ENCODE peak calls at places on chromosome 9, in four cellular contexts. T is CD4-positive, alpha-beta T cell; Z is CD8-positive, alpha-beta T cell; S is SHP77. J is an unnamed sample.

GRCh38 chr9:137434498-137435380 is 6.4 kb downstream of the ENTPD8 start:
- DNase-seq in S (no peak), Z (no peak), T (no peak), J (peak)

GRCh38 chr9:109449036-109449798 is 48.9 kb downstream of the PTPN3 start:
- DNase-seq in Z (no peak), S (no peak), T (no peak), J (no peak)

GRCh38 chr9:83327323-83327722 is 210.9 kb downstream of the FRMD3 start:
- DNase-seq in S (no peak), T (no peak), Z (no peak), J (no peak)

GRCh38 chr9:137181680-137182079 is 6.7 kb downstream of the ANAPC2 start:
- DNase-seq in S (no peak), Z (no peak), T (no peak), J (no peak)

GRCh38 chr9:91949946-91950664 is at the start of gene ROR2:
- DNase-seq in S (peak), T (no peak), Z (peak), J (peak)

GRCh38 chr9:110476251-110476650 is 103.3 kb downstream of the SVEP1 start:
- DNase-seq in T (no peak), Z (no peak), S (no peak), J (no peak)

GRCh38 chr9:135047521-135047920 is 39.9 kb upstream of the OLFM1 start:
- DNase-seq in Z (no peak), S (no peak), T (no peak), J (no peak)

GRCh38 chr9:34145165-34145564 is 18.7 kb upstream of the DCAF12 start:
- DNase-seq in S (no peak), Z (no peak), T (no peak), J (no peak)

GRCh38 chr9:92637331-92637730 is 32.6 kb downstream of the IPPK start:
- DNase-seq in Z (no peak), S (no peak), T (peak), J (no peak)